ENCODE peak calls at places on chromosomes 3 and 15, in eight cellular contexts. R, V, F, O, M, X, C and T are unnamed samples.

GRCh38 chr3:108662141-108662738 is 72.7 kb downstream of the DZIP3 start:
- DNase-seq in R (peak; percentile 34), V (peak; percentile 91), F (no peak), O (peak; percentile 58), M (peak; percentile 69), X (peak; percentile 55), C (peak; percentile 91), T (peak; percentile 66)

GRCh38 chr3:62873672-62874397 is 1.4 kb downstream of the CADPS start:
- DNase-seq in R (no peak), V (no peak), F (peak; percentile 79), O (no peak), M (peak; percentile 13), X (peak; percentile 50), C (no peak), T (no peak)

GRCh38 chr3:168002786-168003368 is 92.8 kb downstream of the GOLIM4 start:
- DNase-seq in R (peak; percentile 82), V (peak; percentile 43), F (no peak), O (peak; percentile 70), M (peak; percentile 26), X (peak; percentile 62), C (peak; percentile 78), T (no peak)

GRCh38 chr3:38582316-38582715 is 67.2 kb downstream of the SCN5A start:
- DNase-seq in R (no peak), V (no peak), F (no peak), O (no peak), M (no peak), X (no peak), C (no peak), T (no peak)

GRCh38 chr15:36924076-36924475 is 176.3 kb downstream of the MEIS2 start:
- DNase-seq in R (no peak), V (no peak), F (no peak), O (no peak), M (no peak), X (no peak), C (no peak), T (no peak)

GRCh38 chr15:58056015-58056414 is 9.5 kb downstream of the ALDH1A2 start:
- DNase-seq in R (no peak), V (no peak), F (no peak), O (no peak), M (no peak), X (no peak), C (no peak), T (no peak)

GRCh38 chr3:20104167-20104661 is 64.0 kb downstream of the KAT2B start:
- DNase-seq in R (no peak), V (no peak), F (no peak), O (no peak), M (no peak), X (no peak), C (no peak), T (no peak)

GRCh38 chr3:21142031-21142430 is 609.0 kb downstream of the ZNF385D start:
- DNase-seq in R (no peak), V (no peak), F (no peak), O (no peak), M (no peak), X (no peak), C (no peak), T (no peak)

GRCh38 chr15:33242669-33243191 is 48.2 kb upstream of the FMN1 start:
- DNase-seq in R (peak; percentile 62), V (peak; percentile 7), F (no peak), O (no peak), M (peak; percentile 48), X (peak; percentile 27), C (peak; percentile 1), T (no peak)

GRCh38 chr3:67006460-67006859 is 8.4 kb downstream of the KBTBD8 start:
- DNase-seq in R (peak; percentile 48), V (peak; percentile 15), F (no peak), O (no peak), M (no peak), X (peak; percentile 61), C (peak; percentile 84), T (no peak)

GRCh38 chr3:168959731-168960130 is 703.8 kb downstream of the MECOM start:
- DNase-seq in R (no peak), V (no peak), F (no peak), O (no peak), M (no peak), X (no peak), C (no peak), T (no peak)

GRCh38 chr3:41328916-41329315 is 129.6 kb downstream of the CTNNB1 start:
- DNase-seq in R (peak; percentile 44), V (peak; percentile 36), F (no peak), O (no peak), M (no peak), X (peak; percentile 64), C (peak; percentile 53), T (no peak)

GRCh38 chr15:36951747-36952247 is 148.6 kb downstream of the MEIS2 start:
- DNase-seq in R (no peak), V (peak; percentile 83), F (no peak), O (peak; percentile 68), M (peak; percentile 2), X (peak; percentile 99), C (peak; percentile 69), T (peak; percentile 51)

GRCh38 chr15:67303490-67304363 is 49.1 kb downstream of the IQCH start:
- DNase-seq in R (peak; percentile 18), V (peak; percentile 55), F (no peak), O (no peak), M (peak; percentile 76), X (peak; percentile 20), C (peak; percentile 65), T (no peak)

GRCh38 chr3:42032693-42033349 is 58.3 kb upstream of the TRAK1 start:
- DNase-seq in R (peak; percentile 96), V (peak; percentile 98), F (peak; percentile 90), O (peak; percentile 98), M (peak; percentile 29), X (peak; percentile 97), C (peak; percentile 97), T (peak; percentile 99)

GRCh38 chr3:193346259-193346658 is 32.3 kb downstream of the ATP13A5 start:
- DNase-seq in R (no peak), V (no peak), F (no peak), O (no peak), M (no peak), X (no peak), C (no peak), T (no peak)

GRCh38 chr3:197555281-197556261 is at the start of gene BDH1:
- DNase-seq in R (no peak), V (peak; percentile 17), F (peak; percentile 91), O (peak; percentile 10), M (peak; percentile 7), X (peak; percentile 2), C (no peak), T (no peak)

GRCh38 chr3:132161608-132162007 is 126.8 kb upstream of the CPNE4 start:
- DNase-seq in R (no peak), V (peak; percentile 19), F (no peak), O (peak; percentile 9), M (no peak), X (no peak), C (no peak), T (no peak)

DNA sequence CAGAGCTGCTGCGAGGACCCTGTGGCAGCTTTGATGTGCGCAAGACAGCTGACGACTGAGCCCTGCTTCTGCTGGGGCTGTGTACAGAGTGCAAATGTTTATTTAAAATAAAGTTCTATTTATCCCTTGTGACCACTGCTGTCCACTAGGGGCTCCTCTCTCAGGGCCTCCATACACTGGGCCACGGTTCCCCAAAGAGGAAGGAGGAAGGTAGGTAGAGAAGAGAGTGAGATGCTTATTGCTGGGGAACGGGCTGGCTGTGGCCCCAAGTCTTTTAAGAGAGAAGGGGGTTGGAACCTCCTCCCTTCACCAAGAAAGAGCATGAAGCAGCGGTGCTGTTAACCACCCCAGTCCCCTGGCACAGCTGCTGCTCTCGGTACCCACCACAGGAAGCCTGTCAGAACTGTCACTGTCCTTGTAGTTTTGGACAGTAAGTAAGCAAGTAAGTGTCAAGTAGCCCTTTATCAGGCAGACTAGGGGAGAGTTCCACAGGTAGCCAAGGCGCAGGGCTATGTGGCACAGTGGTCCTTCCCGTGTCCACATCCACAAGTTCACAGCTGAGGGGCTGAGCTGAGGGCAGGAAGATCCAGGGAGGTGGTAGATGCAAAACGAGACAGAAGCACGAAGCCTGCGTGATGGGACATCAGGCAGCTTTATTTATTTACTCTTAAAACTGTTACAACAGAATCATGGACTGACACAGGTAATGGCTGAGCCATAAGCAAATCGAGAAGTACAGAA is 47.3 kb downstream of the DHX30 start:
- DNase-seq in R (peak; percentile 26), V (peak; percentile 48), F (no peak), O (peak; percentile 30), M (peak; percentile 44), X (no peak), C (peak; percentile 37), T (no peak)
- TF ChIP-seq CTCF in R (peak; percentile 70), V (peak; percentile 52), F (no peak), O (peak; percentile 50), M (peak; percentile 33), X (peak; percentile 43), C (peak; percentile 51), T (peak; percentile 45)

GRCh38 chr3:50620420-50620819 is 3.5 kb downstream of the MAPKAPK3 start:
- DNase-seq in R (no peak), V (no peak), F (no peak), O (no peak), M (no peak), X (no peak), C (no peak), T (no peak)
- H3K4me3 ChIP-seq in R (no peak overlapping the region), V (no peak overlapping the region), F (no peak overlapping the region), O (no peak overlapping the region), M (no peak overlapping the region), X (no peak overlapping the region), C (no peak overlapping the region), T (no peak overlapping the region)

DNA sequence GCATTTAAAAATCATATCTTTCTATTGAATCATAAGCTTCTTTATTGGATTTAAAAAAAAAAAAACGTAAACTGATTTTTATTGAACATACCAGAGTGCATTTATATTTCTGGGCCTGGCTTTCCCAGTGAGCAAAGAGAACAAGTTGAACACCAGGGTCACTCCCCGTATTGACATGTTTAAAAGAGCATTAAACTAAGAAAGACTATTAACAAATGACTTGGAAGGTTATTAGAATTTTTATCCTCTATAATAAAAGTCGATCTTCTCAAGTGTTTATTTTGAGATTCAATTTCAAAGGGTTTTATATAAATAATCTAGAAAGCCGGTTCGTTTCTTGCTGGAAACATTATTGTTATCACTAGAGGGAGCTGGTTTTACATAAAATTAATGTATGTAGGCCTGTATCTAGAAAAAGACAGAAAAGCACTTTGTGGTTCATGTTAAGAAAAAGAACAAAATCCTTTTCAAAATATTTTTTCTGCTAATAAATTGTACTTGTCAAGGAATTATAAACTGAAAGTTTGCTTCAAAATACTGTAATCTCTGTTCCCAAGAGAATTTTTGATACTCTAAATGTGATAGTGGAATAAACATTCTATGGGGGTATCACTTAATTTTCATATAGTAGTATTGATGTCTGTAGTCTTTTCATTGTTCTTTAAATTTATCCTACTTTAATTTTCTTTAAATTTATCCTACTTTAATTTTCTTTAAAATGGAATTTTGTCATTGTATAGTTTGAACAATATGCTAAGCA is 321.8 kb upstream of the MME start:
- DNase-seq in R (peak; percentile 7), V (peak; percentile 47), F (no peak), O (peak; percentile 20), M (peak; percentile 25), X (peak; percentile 8), C (peak; percentile 70), T (peak; percentile 24)
- TF ChIP-seq CTCF in R (peak; percentile 39), V (peak; percentile 43), F (peak; percentile 15), O (peak; percentile 42), M (peak; percentile 53), X (peak; percentile 45), C (peak; percentile 51), T (peak; percentile 44)

DNA sequence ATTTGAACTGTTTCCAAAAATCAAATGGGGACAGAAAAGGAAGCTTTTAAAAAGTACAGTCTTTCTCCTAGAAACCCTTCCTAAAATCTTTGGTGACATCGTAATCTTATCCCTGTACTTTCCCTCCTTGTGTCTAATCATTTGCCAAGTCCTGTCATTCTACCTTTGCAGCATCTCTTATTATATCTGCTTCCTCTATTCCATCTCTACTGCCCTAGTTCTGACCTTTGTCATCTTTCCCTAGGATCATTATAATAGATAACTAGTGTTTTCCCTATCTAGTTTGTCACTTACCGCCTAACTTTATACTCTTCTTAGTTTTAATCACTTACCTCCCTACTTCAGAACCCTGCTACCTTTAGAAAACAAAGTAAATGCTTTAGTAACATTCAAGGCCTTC is 11.6 kb downstream of the USP8 start:
- DNase-seq in R (no peak), V (no peak), F (no peak), O (no peak), M (no peak), X (no peak), C (no peak), T (no peak)
- H3K4me3 ChIP-seq in R (no peak overlapping the region), V (no peak overlapping the region), F (no peak overlapping the region), O (no peak overlapping the region), M (no peak overlapping the region), X (no peak overlapping the region), C (no peak overlapping the region), T (no peak overlapping the region)